ENCODE peak calls at places on chromosomes 3 and 15, in seven cellular contexts. H is PC-3, Y is MM.1S, G is endothelial cell of umbilical vein, D is HCT116, C is GM23248, O is mammary epithelial cell. T is an unnamed sample.
A peak's percentile ranks its signal among the peaks of the same experiment; 100 is the strongest.

GRCh38 chr3:183254816-183255730 is 2.0 kb downstream of the B3GNT5 start:
- DNase-seq in C (no peak), H (peak; percentile 74), G (peak; percentile 42), O (peak; percentile 76), Y (no peak), D (no peak), T (no peak)

GRCh38 chr3:2517479-2518188 is 419.0 kb downstream of the CNTN4 start:
- DNase-seq in C (no peak), H (no peak), G (no peak), O (no peak), Y (no peak), D (no peak), T (no peak)

GRCh38 chr3:4751057-4752051 is 227.9 kb upstream of the BHLHE40 start:
- DNase-seq in H (peak; percentile 32), D (no peak), O (peak; percentile 87), Y (no peak), C (peak; percentile 91), G (peak; percentile 92), T (peak; percentile 38)

GRCh38 chr3:159620873-159621272 is 367.8 kb upstream of the IL12A start:
- DNase-seq in C (peak; percentile 87), O (peak; percentile 84), G (peak; percentile 68), Y (no peak), H (peak; percentile 93), D (peak; percentile 35), T (peak; percentile 69)

GRCh38 chr15:49328941-49329340 is 94.1 kb upstream of the FGF7 start:
- DNase-seq in G (no peak), D (no peak), O (no peak), Y (no peak), H (no peak), C (no peak), T (no peak)

GRCh38 chr3:63968612-63969350 is 54.5 kb downstream of the PSMD6 start:
- DNase-seq in O (peak; percentile 26), H (no peak), D (no peak), Y (peak; percentile 42), C (peak; percentile 52), G (no peak), T (no peak)

GRCh38 chr3:73552700-73553099 is 72.0 kb downstream of the PDZRN3 start:
- DNase-seq in Y (no peak), O (peak; percentile 17), C (peak; percentile 68), H (no peak), D (no peak), G (no peak), T (no peak)

GRCh38 chr15:62444104-62445027 is 279.3 kb upstream of the C2CD4B start:
- DNase-seq in D (peak; percentile 10), H (peak; percentile 85), G (no peak), C (peak; percentile 98), Y (no peak), O (peak; percentile 94), T (peak; percentile 61)

GRCh38 chr3:186609247-186609868 is 3.5 kb upstream of the AHSG start:
- DNase-seq in G (no peak), C (peak; percentile 29), D (peak; percentile 41), H (peak; percentile 61), O (peak; percentile 72), Y (peak; percentile 47), T (peak; percentile 52)

GRCh38 chr3:194265505-194265892 is 85.6 kb downstream of the CPN2 start:
- DNase-seq in O (peak; percentile 72), H (peak; percentile 65), D (no peak), C (peak; percentile 90), Y (peak; percentile 48), G (peak; percentile 99), T (no peak)

GRCh38 chr15:96359772-96360498 is 29.4 kb downstream of the NR2F2 start:
- DNase-seq in Y (no peak), G (peak; percentile 60), H (no peak), C (peak; percentile 50), O (no peak), D (no peak), T (no peak)

GRCh38 chr3:141992512-141992911 is 116.1 kb downstream of the ATP1B3 start:
- DNase-seq in H (no peak), O (no peak), G (no peak), C (no peak), D (no peak), Y (peak; percentile 11), T (no peak)

GRCh38 chr15:51077565-51078153 is 17.0 kb downstream of the TNFAIP8L3 start:
- DNase-seq in G (peak; percentile 62), C (peak; percentile 33), D (no peak), Y (peak; percentile 77), H (no peak), O (no peak), T (no peak)

GRCh38 chr15:90790561-90790960 is 73.4 kb downstream of the BLM start:
- DNase-seq in D (no peak), G (no peak), Y (no peak), O (no peak), C (peak; percentile 16), H (no peak), T (no peak)

GRCh38 chr15:26126819-26127387 is 263.8 kb upstream of the ATP10A start:
- DNase-seq in G (no peak), C (no peak), H (no peak), O (no peak), Y (no peak), D (no peak), T (no peak)

GRCh38 chr3:62872318-62872717 is 2.9 kb downstream of the CADPS start:
- DNase-seq in H (no peak), G (no peak), O (no peak), D (no peak), C (no peak), Y (no peak), T (no peak)
- H3K27me3 ChIP-seq in H (peaks cover 22% of the 10 kb centered on the region), G (peaks cover 32% of the 10 kb centered on the region), O (peaks cover 29% of the 10 kb centered on the region), D (no peaks in the 10 kb centered on the region), C (peaks cover 15% of the 10 kb centered on the region), Y (no peaks in the 10 kb centered on the region), T (peaks cover 40% of the 10 kb centered on the region)

GRCh38 chr3:195761503-195762248 is 40.9 kb downstream of the MUC20 start:
- DNase-seq in Y (no peak), D (no peak), H (no peak), G (no peak), O (no peak), C (no peak), T (no peak)
- TF ChIP-seq EZH2 in Y (no peak), D (no peak), H (no peak), G (peak; percentile 52), O (no peak), C (no peak), T (peak; percentile 39)

GRCh38 chr15:38610748-38611147 is 46.1 kb upstream of the RASGRP1 start:
- DNase-seq in D (no peak), Y (no peak), H (no peak), G (no peak), C (no peak), O (no peak), T (no peak)

GRCh38 chr15:38614621-38615020 is 50.0 kb upstream of the RASGRP1 start:
- DNase-seq in Y (no peak), O (no peak), D (no peak), G (no peak), H (no peak), C (no peak), T (no peak)

GRCh38 chr15:38613085-38613484 is 48.5 kb upstream of the RASGRP1 start:
- DNase-seq in Y (no peak), H (no peak), G (no peak), C (no peak), O (no peak), D (no peak), T (no peak)

GRCh38 chr15:38611228-38611627 is 46.6 kb upstream of the RASGRP1 start:
- DNase-seq in G (no peak), C (no peak), Y (no peak), D (no peak), H (no peak), O (no peak), T (no peak)

DNA sequence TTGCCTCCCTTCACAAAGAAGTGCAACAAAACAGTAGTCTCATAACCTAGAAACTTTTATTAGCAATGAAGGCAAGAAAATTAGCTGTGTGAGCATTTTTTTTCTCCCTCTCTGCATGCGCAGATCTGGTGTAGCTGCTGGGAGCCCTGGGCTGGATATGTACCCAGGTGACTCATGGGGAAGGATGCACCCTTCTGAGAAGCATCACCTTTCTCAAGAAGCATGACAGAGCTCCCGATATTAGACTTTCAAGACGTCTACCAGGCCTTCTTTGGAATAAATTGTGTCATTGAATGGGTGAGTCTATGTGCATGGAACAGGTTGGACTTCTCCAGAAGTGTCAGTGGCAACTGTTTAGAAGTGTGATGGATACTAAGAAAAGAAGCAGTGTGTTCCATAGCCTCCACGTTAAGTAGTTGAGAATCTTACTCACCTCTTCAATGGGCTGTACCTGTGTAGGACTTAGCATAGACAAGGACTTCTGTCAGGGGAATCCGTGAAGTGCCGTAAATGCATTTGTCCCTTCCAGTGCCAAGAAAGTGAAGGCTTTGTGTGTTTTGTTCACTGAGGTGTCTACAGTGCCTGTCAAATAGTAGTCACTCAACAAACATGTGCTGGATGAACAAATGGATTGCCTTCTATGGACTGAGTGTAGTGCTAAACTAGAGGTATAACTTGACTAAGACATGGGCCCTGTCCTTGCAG is 47.7 kb upstream of the RASGRP1 start:
- DNase-seq in C (no peak), G (no peak), O (no peak), D (no peak), H (no peak), Y (no peak), T (no peak)
- H3K9ac ChIP-seq in C (no peak overlapping the region), G (no peak overlapping the region), O (no peak overlapping the region), D (no peak overlapping the region), H (no peak overlapping the region), Y (no peak overlapping the region), T (no peak overlapping the region)

GRCh38 chr15:52797625-52798501 is 7.7 kb upstream of the ONECUT1 start:
- DNase-seq in O (no peak), G (no peak), H (no peak), Y (no peak), C (no peak), D (no peak), T (no peak)

GRCh38 chr15:52796742-52797515 is 6.8 kb upstream of the ONECUT1 start:
- DNase-seq in C (no peak), H (no peak), D (no peak), Y (no peak), G (no peak), O (no peak), T (no peak)

GRCh38 chr15:52799145-52799811 is 9.1 kb upstream of the ONECUT1 start:
- DNase-seq in O (no peak), D (no peak), H (no peak), C (no peak), Y (no peak), G (no peak), T (no peak)

GRCh38 chr15:52796228-52796521 is 6.0 kb upstream of the ONECUT1 start:
- DNase-seq in O (no peak), G (no peak), Y (no peak), C (no peak), H (no peak), D (no peak), T (no peak)

DNA sequence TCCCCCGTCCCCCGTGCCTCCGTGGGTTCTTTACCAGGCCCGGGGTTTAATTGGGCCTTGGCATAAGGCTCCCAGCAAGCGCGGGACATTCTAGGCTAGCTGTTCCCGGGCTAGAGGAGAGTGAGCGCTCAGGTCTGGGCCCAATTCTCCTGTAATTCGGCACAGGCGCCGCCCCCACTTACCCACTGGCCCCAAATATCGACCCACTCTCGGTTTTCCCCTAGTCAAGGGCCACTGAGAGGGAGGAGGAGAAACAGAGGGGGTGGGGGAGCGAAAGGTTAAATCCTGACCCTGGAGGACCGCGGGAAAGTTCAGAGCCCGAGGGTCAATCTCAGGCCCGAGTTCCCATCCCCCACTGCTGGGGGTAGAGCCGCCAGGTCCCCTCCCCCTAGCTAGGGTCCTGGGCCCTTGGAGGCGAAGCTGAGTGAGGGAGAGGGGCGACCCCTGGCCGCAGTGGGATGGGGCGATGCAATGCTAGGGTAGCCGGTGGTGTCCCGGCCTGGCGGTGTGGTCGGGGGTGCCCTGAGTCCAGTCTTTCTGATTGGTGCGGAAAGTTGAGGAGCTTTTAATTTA is 8.5 kb upstream of the ONECUT1 start:
- DNase-seq in C (no peak), Y (no peak), D (no peak), H (no peak), G (no peak), O (no peak), T (no peak)
- H3K27me3 ChIP-seq in C (peaks cover 100% of the 10 kb centered on the region), Y (peaks cover 83% of the 10 kb centered on the region), D (peaks cover 7% of the 10 kb centered on the region), H (peaks cover 100% of the 10 kb centered on the region), G (peaks cover 100% of the 10 kb centered on the region), O (peaks cover 71% of the 10 kb centered on the region), T (peaks cover 100% of the 10 kb centered on the region)

T was measured in keratinocyte.